ENCODE peak calls at places on chromosomes 5 and 9, in eight cellular contexts. E, G, S, V, N, J, F and K are unnamed samples. For H3K27me3 and H3K4me1, the result is how much of the 10 kb centered on the place peaks cover.

GRCh38 chr9:38038307-38039089 is 30.5 kb downstream of the SHB start:
- DNase-seq in E (peak), G (no peak), S (no peak), V (peak), N (no peak), J (no peak), F (no peak), K (no peak)

GRCh38 chr5:179284751-179285191 is 60.5 kb downstream of the ADAMTS2 start:
- DNase-seq in E (no peak), G (peak), S (no peak), V (peak), N (no peak), J (no peak), F (no peak), K (peak)

GRCh38 chr9:125066839-125067619 is 76.3 kb downstream of the SCAI start:
- DNase-seq in E (peak), G (no peak), S (no peak), V (no peak), N (no peak), J (no peak), F (no peak), K (no peak)

GRCh38 chr9:101620452-101620851 is 25.7 kb upstream of the PPP3R2 start:
- DNase-seq in E (no peak), G (no peak), S (no peak), V (no peak), N (no peak), J (no peak), F (no peak), K (no peak)

GRCh38 chr9:93126825-93127368 is 7.2 kb downstream of the NINJ1 start:
- DNase-seq in E (peak), G (peak), S (peak), V (peak), N (no peak), J (peak), F (peak), K (peak)

GRCh38 chr9:96495341-96495740 is 45.4 kb downstream of the HABP4 start:
- DNase-seq in E (peak), G (no peak), S (no peak), V (no peak), N (no peak), J (no peak), F (no peak), K (peak)

GRCh38 chr9:132114102-132114707 is 34.5 kb upstream of the MED27 start:
- DNase-seq in E (peak), G (peak), S (peak), V (no peak), N (peak), J (no peak), F (peak), K (peak)

GRCh38 chr5:59423021-59423420 is 470.5 kb downstream of the PDE4D start:
- DNase-seq in E (peak), G (no peak), S (no peak), V (no peak), N (no peak), J (no peak), F (no peak), K (no peak)

GRCh38 chr5:80268916-80269315 is 13.1 kb upstream of the SERINC5 start:
- DNase-seq in E (no peak), G (no peak), S (no peak), V (no peak), N (no peak), J (no peak), F (no peak), K (no peak)

GRCh38 chr9:116499986-116500871 is 186.9 kb upstream of the TRIM32 start:
- DNase-seq in E (peak), G (no peak), S (no peak), V (no peak), N (no peak), J (no peak), F (no peak), K (no peak)

GRCh38 chr5:91206734-91207133 is 176.4 kb downstream of the ARRDC3 start:
- DNase-seq in E (peak), G (no peak), S (no peak), V (no peak), N (no peak), J (no peak), F (no peak), K (no peak)

GRCh38 chr9:17609312-17610005 is 30.6 kb downstream of the SH3GL2 start:
- DNase-seq in E (no peak), G (no peak), S (no peak), V (no peak), N (no peak), J (no peak), F (no peak), K (no peak)

GRCh38 chr9:108953983-108954574 is 19.9 kb downstream of the ABITRAM start:
- DNase-seq in E (peak), G (no peak), S (no peak), V (peak), N (no peak), J (no peak), F (no peak), K (no peak)

GRCh38 chr9:70013598-70014196 is 30.0 kb upstream of the MAMDC2 start:
- DNase-seq in E (peak), G (no peak), S (no peak), V (peak), N (peak), J (no peak), F (no peak), K (no peak)

GRCh38 chr9:81971727-81972126 is 16.8 kb upstream of the SPATA31D1 start:
- DNase-seq in E (no peak), G (no peak), S (no peak), V (no peak), N (no peak), J (no peak), F (no peak), K (no peak)

GRCh38 chr5:103340717-103341397 is 82.3 kb downstream of the MACIR start:
- DNase-seq in E (peak), G (no peak), S (no peak), V (no peak), N (no peak), J (no peak), F (no peak), K (no peak)

GRCh38 chr5:139903805-139904565 is 108.4 kb downstream of the PSD2 start:
- DNase-seq in E (peak), G (no peak), S (peak), V (peak), N (peak), J (no peak), F (peak), K (peak)

GRCh38 chr5:84603557-84604185 is 219.0 kb upstream of the EDIL3 start:
- DNase-seq in E (peak), G (peak), S (no peak), V (no peak), N (no peak), J (no peak), F (no peak), K (no peak)

GRCh38 chr9:15975101-15975778 is 422.4 kb downstream of the CCDC171 start:
- DNase-seq in E (no peak), G (no peak), S (no peak), V (no peak), N (no peak), J (no peak), F (no peak), K (no peak)

GRCh38 chr5:89300426-89300970 is 417.5 kb upstream of the MEF2C start:
- DNase-seq in E (no peak), G (no peak), S (no peak), V (no peak), N (no peak), J (no peak), F (no peak), K (no peak)

GRCh38 chr5:169901896-169902295 is 78.4 kb downstream of the INSYN2B start:
- DNase-seq in E (no peak), G (no peak), S (no peak), V (no peak), N (no peak), J (no peak), F (no peak), K (no peak)

GRCh38 chr5:131209506-131210191 is 38.9 kb downstream of the LYRM7 start:
- DNase-seq in E (no peak), G (peak), S (no peak), V (no peak), N (no peak), J (peak), F (no peak), K (no peak)

GRCh38 chr9:121071356-121071755 is 3.4 kb upstream of the CNTRL start:
- DNase-seq in E (no peak), G (no peak), S (no peak), V (no peak), N (no peak), J (no peak), F (no peak), K (no peak)

GRCh38 chr9:121075251-121076036 is 689 bp downstream of the CNTRL start:
- DNase-seq in E (no peak), G (no peak), S (no peak), V (no peak), N (no peak), J (peak), F (no peak), K (no peak)

GRCh38 chr9:121073038-121073437 is 1.7 kb upstream of the CNTRL start:
- DNase-seq in E (peak), G (peak), S (no peak), V (no peak), N (peak), J (no peak), F (no peak), K (no peak)

GRCh38 chr9:121074370-121075250 is at the start of gene CNTRL:
- DNase-seq in E (peak), G (peak), S (peak), V (peak), N (peak), J (peak), F (peak), K (peak)
- H3K27me3 ChIP-seq in E (under half), G (under half), S (under half), V (under half), N (under half), J (under half), F (under half), K (under half)

DNA sequence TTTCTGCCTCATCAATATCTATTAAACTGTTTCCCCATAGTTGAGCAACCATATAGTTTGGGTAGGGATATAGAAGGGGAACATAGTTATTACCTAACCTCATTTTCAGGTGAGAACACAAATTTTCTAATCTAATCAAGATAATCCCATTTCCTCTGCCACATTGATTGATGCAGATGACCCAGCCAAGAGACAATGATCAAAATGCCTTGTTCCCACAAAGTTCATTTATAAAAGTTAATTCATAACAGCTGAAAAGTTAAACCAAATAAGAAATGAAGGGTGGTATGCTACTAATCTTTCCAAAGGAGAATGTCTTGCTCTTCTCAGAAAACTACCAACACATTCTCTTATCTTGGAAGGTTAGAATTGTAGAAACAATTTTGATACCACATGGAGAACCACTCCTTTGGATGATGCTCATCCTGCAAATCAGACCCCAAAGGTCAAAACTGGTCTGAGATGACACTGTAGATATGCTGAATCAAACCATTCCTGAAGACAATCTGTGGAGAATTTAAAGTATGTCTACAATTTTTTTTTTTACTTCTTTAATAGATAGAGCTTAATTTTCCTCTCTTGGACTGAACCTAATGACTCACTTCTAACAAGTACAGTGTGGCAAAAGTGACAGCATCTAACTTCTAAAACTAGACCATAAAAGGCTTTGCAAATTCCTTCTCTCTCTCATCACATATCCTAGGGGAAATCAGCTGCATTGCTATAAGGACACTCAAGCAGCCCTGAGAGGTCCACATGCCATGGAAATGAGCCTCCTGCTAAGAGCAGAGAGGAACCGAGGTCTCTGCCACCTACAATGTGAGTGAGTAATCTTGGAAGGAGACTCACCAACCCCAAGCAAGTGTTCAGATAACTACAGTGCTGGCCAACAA is 586.7 kb upstream of the TUSC1 start:
- DNase-seq in E (peak), G (no peak), S (no peak), V (no peak), N (no peak), J (no peak), F (no peak), K (no peak)
- H3K27ac ChIP-seq in E (no peak), G (no peak), S (no peak), V (peak), N (no peak), J (no peak), F (no peak), K (no peak)

GRCh38 chr5:150313501-150313900 is 10.8 kb upstream of the ARSI start:
- DNase-seq in E (no peak), G (no peak), S (no peak), V (no peak), N (no peak), J (no peak), F (no peak), K (no peak)
- H3K4me1 ChIP-seq in E (under half), G (under half), S (under half), V (under half), N (under half), J (under half), F (under half), K (under half)

GRCh38 chr5:137871571-137871970 is 3.9 kb downstream of the MYOT start:
- DNase-seq in E (no peak), G (no peak), S (no peak), V (no peak), N (no peak), J (no peak), F (no peak), K (no peak)

GRCh38 chr5:137876101-137876500 is 8.4 kb downstream of the MYOT start:
- DNase-seq in E (no peak), G (no peak), S (no peak), V (no peak), N (no peak), J (no peak), F (no peak), K (no peak)

GRCh38 chr5:137867664-137868063 is at the start of gene MYOT:
- DNase-seq in E (no peak), G (no peak), S (no peak), V (no peak), N (no peak), J (no peak), F (no peak), K (no peak)

GRCh38 chr5:137870647-137871339 is 3.1 kb downstream of the MYOT start:
- DNase-seq in E (no peak), G (no peak), S (no peak), V (no peak), N (no peak), J (no peak), F (no peak), K (no peak)

DNA sequence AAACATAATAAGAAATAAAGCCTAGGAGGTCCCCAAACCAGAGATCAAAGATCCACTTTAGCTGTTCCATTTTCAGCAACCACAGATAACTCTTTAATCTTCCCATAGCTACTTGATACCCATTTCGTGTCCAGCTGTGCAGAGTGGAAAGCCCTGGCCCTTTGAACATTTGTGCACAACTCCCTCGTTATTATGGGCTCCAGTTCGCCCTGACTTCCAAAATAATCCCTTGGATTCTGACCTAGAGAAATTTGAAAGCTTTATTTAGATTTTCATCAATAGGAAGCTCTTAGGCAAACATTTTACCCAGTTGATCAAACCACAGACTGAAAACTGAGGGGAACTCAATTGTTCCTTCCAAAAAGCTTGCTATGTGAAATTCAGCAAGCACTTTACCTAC is 4.8 kb downstream of the MYOT start:
- DNase-seq in E (no peak), G (no peak), S (no peak), V (no peak), N (no peak), J (no peak), F (no peak), K (no peak)
- H3K27me3 ChIP-seq in E (under half), G (under half), S (under half), V (under half), N (under half), J (under half), F (under half), K (under half)